ENCODE peak calls at places on chromosomes 3 and 15, in eight cellular contexts. Q, H, G, K, I, S, J and L are unnamed samples.
A peak's percentile ranks its signal among the peaks of the same experiment; 100 is the strongest.

GRCh38 chr3:139173372-139174108 is 128.8 kb upstream of the PRR23C start:
- DNase-seq in Q (no peak), H (no peak), G (no peak), K (no peak), I (no peak), S (no peak), J (no peak), L (no peak)

GRCh38 chr15:68277605-68278344 is at the start of gene FEM1B:
- DNase-seq in Q (peak; percentile 95), H (peak; percentile 93), G (peak; percentile 93), K (peak; percentile 82), I (peak; percentile 54), S (peak; percentile 95), J (peak; percentile 94), L (no peak)

GRCh38 chr15:31230630-31231485 is 95.8 kb upstream of the KLF13 start:
- DNase-seq in Q (peak; percentile 90), H (no peak), G (no peak), K (no peak), I (no peak), S (no peak), J (no peak), L (no peak)

GRCh38 chr3:18247776-18248310 is 177.3 kb downstream of the SATB1 start:
- DNase-seq in Q (no peak), H (no peak), G (no peak), K (no peak), I (no peak), S (no peak), J (no peak), L (no peak)

GRCh38 chr3:151168269-151169094 is 34.5 kb downstream of the GPR171 start:
- DNase-seq in Q (peak; percentile 94), H (peak; percentile 79), G (peak; percentile 59), K (peak; percentile 53), I (no peak), S (peak; percentile 88), J (peak; percentile 78), L (no peak)

GRCh38 chr3:4720316-4721075 is 227.3 kb downstream of the ITPR1 start:
- DNase-seq in Q (peak; percentile 69), H (peak; percentile 45), G (peak; percentile 70), K (peak; percentile 55), I (no peak), S (peak; percentile 71), J (peak; percentile 67), L (peak; percentile 91)

GRCh38 chr3:188239035-188239434 is 85.1 kb downstream of the LPP start:
- DNase-seq in Q (no peak), H (no peak), G (no peak), K (no peak), I (no peak), S (no peak), J (no peak), L (no peak)

GRCh38 chr15:85615930-85616329 is 178.8 kb downstream of the KLHL25 start:
- DNase-seq in Q (no peak), H (no peak), G (peak; percentile 50), K (no peak), I (no peak), S (no peak), J (peak; percentile 37), L (no peak)

GRCh38 chr3:37025562-37026335 is 32.4 kb downstream of the MLH1 start:
- DNase-seq in Q (no peak), H (no peak), G (no peak), K (no peak), I (no peak), S (no peak), J (no peak), L (no peak)

GRCh38 chr3:175224051-175224450 is 364.9 kb downstream of the NAALADL2 start:
- DNase-seq in Q (no peak), H (no peak), G (no peak), K (no peak), I (no peak), S (peak; percentile 76), J (peak; percentile 36), L (no peak)

GRCh38 chr3:134749802-134750553 is 45.1 kb upstream of the EPHB1 start:
- DNase-seq in Q (no peak), H (no peak), G (no peak), K (no peak), I (no peak), S (no peak), J (no peak), L (no peak)

GRCh38 chr15:93035953-93036810 is 52.8 kb downstream of the RGMA start:
- DNase-seq in Q (peak; percentile 58), H (peak; percentile 35), G (peak; percentile 87), K (no peak), I (no peak), S (no peak), J (peak; percentile 32), L (no peak)

GRCh38 chr15:51237816-51238215 is 100.6 kb downstream of the CYP19A1 start:
- DNase-seq in Q (no peak), H (no peak), G (no peak), K (no peak), I (no peak), S (no peak), J (no peak), L (no peak)

GRCh38 chr3:152100491-152101086 is 168.1 kb upstream of the MBNL1 start:
- DNase-seq in Q (no peak), H (no peak), G (no peak), K (no peak), I (no peak), S (no peak), J (peak; percentile 20), L (no peak)

GRCh38 chr3:97827741-97828471 is 6.1 kb downstream of the CRYBG3 start:
- DNase-seq in Q (no peak), H (no peak), G (no peak), K (peak; percentile 28), I (no peak), S (no peak), J (no peak), L (no peak)

GRCh38 chr3:93906245-93906644 is 67.5 kb downstream of the PROS1 start:
- DNase-seq in Q (no peak), H (no peak), G (peak; percentile 0), K (no peak), I (no peak), S (no peak), J (no peak), L (no peak)

GRCh38 chr15:64651573-64652260 is 123.7 kb downstream of the RBPMS2 start:
- DNase-seq in Q (peak; percentile 69), H (no peak), G (no peak), K (peak; percentile 4), I (no peak), S (no peak), J (peak; percentile 77), L (no peak)

GRCh38 chr15:36415643-36416042 is 163.8 kb upstream of the CDIN1 start:
- DNase-seq in Q (no peak), H (no peak), G (no peak), K (peak; percentile 78), I (no peak), S (no peak), J (no peak), L (no peak)

GRCh38 chr3:160956785-160957184 is 148.4 kb downstream of the B3GALNT1 start:
- DNase-seq in Q (no peak), H (no peak), G (no peak), K (no peak), I (peak; percentile 33), S (no peak), J (no peak), L (no peak)

GRCh38 chr3:100709840-100710235 is 544 bp downstream of the TFG start:
- DNase-seq in Q (peak; percentile 57), H (peak; percentile 48), G (peak; percentile 21), K (no peak), I (no peak), S (peak; percentile 67), J (peak; percentile 47), L (no peak)

GRCh38 chr3:174243194-174243593 is 615.9 kb upstream of the NAALADL2 start:
- DNase-seq in Q (no peak), H (no peak), G (no peak), K (no peak), I (no peak), S (no peak), J (no peak), L (no peak)

GRCh38 chr15:62360286-62360685 is 195.2 kb upstream of the C2CD4B start:
- DNase-seq in Q (no peak), H (no peak), G (no peak), K (no peak), I (no peak), S (no peak), J (no peak), L (no peak)

GRCh38 chr3:192802957-192803899 is 75.9 kb upstream of the FGF12 start:
- DNase-seq in Q (no peak), H (no peak), G (peak; percentile 50), K (no peak), I (no peak), S (no peak), J (peak; percentile 27), L (no peak)

GRCh38 chr3:158097141-158097540 is 9.1 kb downstream of the SHOX2 start:
- DNase-seq in Q (no peak), H (no peak), G (no peak), K (no peak), I (no peak), S (no peak), J (no peak), L (no peak)

GRCh38 chr3:138867996-138868395 is 33.3 kb upstream of the PIK3CB start:
- DNase-seq in Q (no peak), H (no peak), G (no peak), K (no peak), I (no peak), S (no peak), J (no peak), L (peak; percentile 68)

GRCh38 chr3:84717894-84718293 is 240.9 kb upstream of the CADM2 start:
- DNase-seq in Q (no peak), H (no peak), G (no peak), K (no peak), I (no peak), S (no peak), J (no peak), L (no peak)

GRCh38 chr3:195900426-195901355 is 7.7 kb downstream of the TNK2 start:
- DNase-seq in Q (peak; percentile 81), H (peak; percentile 83), G (no peak), K (peak; percentile 20), I (no peak), S (peak; percentile 75), J (no peak), L (peak; percentile 73)

GRCh38 chr3:73653877-73654276 is 29.1 kb upstream of the PDZRN3 start:
- DNase-seq in Q (no peak), H (no peak), G (no peak), K (peak; percentile 52), I (no peak), S (no peak), J (no peak), L (peak; percentile 34)

GRCh38 chr3:141482250-141482937 is 4.4 kb upstream of the RASA2 start:
- DNase-seq in Q (no peak), H (no peak), G (peak; percentile 75), K (peak; percentile 88), I (no peak), S (no peak), J (no peak), L (peak; percentile 48)

GRCh38 chr15:91298101-91298500 is 198.0 kb downstream of the SV2B start:
- DNase-seq in Q (no peak), H (no peak), G (no peak), K (no peak), I (no peak), S (no peak), J (no peak), L (no peak)

GRCh38 chr15:79969175-79969574 is 1.8 kb downstream of the BCL2A1 start:
- DNase-seq in Q (no peak), H (no peak), G (no peak), K (no peak), I (no peak), S (no peak), J (no peak), L (no peak)

GRCh38 chr3:126179825-126180476 is 435 bp downstream of the ALDH1L1 start:
- DNase-seq in Q (no peak), H (peak; percentile 77), G (no peak), K (no peak), I (no peak), S (peak; percentile 75), J (no peak), L (no peak)